ENCODE peak calls at places on chromosomes 11 and 22, in eight cellular contexts. S is CD4-positive, alpha-beta T cell; Y is IMR-90; D is heart right ventricle; N is pancreas; B is RWPE2; Q is A549; U is GM12878. R is an unnamed sample. For H3K9me3, the result is how much of the 10 kb centered on the place peaks cover.

GRCh38 chr11:135004495-135004894 is 592.5 kb upstream of the B3GAT1 start:
- DNase-seq in Y (no peak), N (no peak), Q (no peak), S (no peak), U (no peak), D (no peak), B (no peak), R (no peak)

GRCh38 chr22:28984482-28985158 is 77.0 kb downstream of the C22orf31 start:
- DNase-seq in S (no peak), B (no peak), Q (no peak), U (no peak), N (no peak), Y (no peak), D (no peak), R (no peak)

GRCh38 chr11:116193321-116194114 is 579.3 kb downstream of the BUD13 start:
- DNase-seq in S (no peak), B (no peak), U (no peak), D (peak), Y (peak), Q (peak), N (peak), R (peak)

GRCh38 chr11:88484873-88485621 is 147.5 kb upstream of the CTSC start:
- DNase-seq in N (peak), U (peak), B (no peak), Q (peak), S (no peak), Y (peak), D (no peak), R (peak)

GRCh38 chr11:64499261-64500004 is 91.6 kb upstream of the SLC22A12 start:
- DNase-seq in N (no peak), U (no peak), D (no peak), Y (no peak), S (no peak), B (no peak), Q (no peak), R (no peak)

GRCh38 chr11:35582033-35582432 is 36.2 kb upstream of the FJX1 start:
- DNase-seq in Q (no peak), D (no peak), N (no peak), S (no peak), Y (no peak), B (no peak), U (no peak), R (no peak)

GRCh38 chr22:19526702-19527111 is 2.5 kb upstream of the CLDN5 start:
- DNase-seq in N (no peak), B (no peak), Q (no peak), U (no peak), S (no peak), Y (no peak), D (no peak), R (no peak)

GRCh38 chr22:42310301-42310981 is 40.0 kb upstream of the TCF20 start:
- DNase-seq in Y (no peak), D (no peak), U (no peak), S (no peak), B (no peak), Q (no peak), N (no peak), R (no peak)

GRCh38 chr11:2768471-2769408 is 68.9 kb upstream of the KCNQ1OT1 start:
- DNase-seq in Y (peak), N (peak), Q (peak), S (no peak), D (peak), B (peak), U (no peak), R (no peak)

GRCh38 chr22:35749808-35750207 is 32.1 kb downstream of the APOL5 start:
- DNase-seq in S (no peak), N (no peak), Y (no peak), B (no peak), U (peak), D (no peak), Q (no peak), R (no peak)

GRCh38 chr11:128735935-128736610 is 42.2 kb downstream of the FLI1 start:
- DNase-seq in Y (no peak), U (no peak), N (no peak), Q (no peak), S (no peak), D (no peak), B (no peak), R (peak)

GRCh38 chr11:49995559-49995958 is 13.2 kb upstream of the OR4C12 start:
- DNase-seq in Q (peak), N (peak), D (peak), Y (peak), B (no peak), S (no peak), U (no peak), R (peak)

GRCh38 chr11:125441648-125442410 is 54.2 kb downstream of the FEZ1 start:
- DNase-seq in Y (no peak), S (no peak), D (no peak), Q (no peak), B (no peak), N (no peak), U (no peak), R (peak)

GRCh38 chr11:16312242-16312641 is 44.1 kb downstream of the SOX6 start:
- DNase-seq in B (no peak), Y (no peak), U (no peak), Q (no peak), D (no peak), S (no peak), N (no peak), R (no peak)

GRCh38 chr11:20035701-20036601 is 124.3 kb downstream of the DBX1 start:
- DNase-seq in D (no peak), B (peak), S (no peak), Q (peak), Y (peak), U (no peak), N (no peak), R (no peak)

GRCh38 chr11:3341298-3341697 is 37.6 kb downstream of the ZNF195 start:
- DNase-seq in Y (no peak), N (peak), Q (no peak), U (no peak), B (no peak), S (peak), D (no peak), R (no peak)

GRCh38 chr22:41197808-41198585 is 7.1 kb upstream of the L3MBTL2 start:
- DNase-seq in B (no peak), U (no peak), S (peak), Y (no peak), D (no peak), Q (no peak), N (peak), R (no peak)

GRCh38 chr11:83819936-83820549 is 533.9 kb upstream of the CCDC90B start:
- DNase-seq in U (no peak), S (no peak), Y (peak), N (no peak), Q (peak), B (no peak), D (peak), R (no peak)

GRCh38 chr11:75449776-75450175 is 16.8 kb upstream of the KLHL35 start:
- DNase-seq in Y (no peak), B (no peak), S (no peak), D (no peak), Q (no peak), U (no peak), N (no peak), R (no peak)

GRCh38 chr22:38153821-38154562 is 27.6 kb downstream of the PLA2G6 start:
- DNase-seq in S (no peak), N (no peak), U (no peak), Y (no peak), D (no peak), Q (no peak), B (no peak), R (no peak)
- TF ChIP-seq CTCF in S (no peak), N (no peak), U (no peak), Y (peak), D (no peak), Q (no peak), B (peak), R (no peak)

DNA sequence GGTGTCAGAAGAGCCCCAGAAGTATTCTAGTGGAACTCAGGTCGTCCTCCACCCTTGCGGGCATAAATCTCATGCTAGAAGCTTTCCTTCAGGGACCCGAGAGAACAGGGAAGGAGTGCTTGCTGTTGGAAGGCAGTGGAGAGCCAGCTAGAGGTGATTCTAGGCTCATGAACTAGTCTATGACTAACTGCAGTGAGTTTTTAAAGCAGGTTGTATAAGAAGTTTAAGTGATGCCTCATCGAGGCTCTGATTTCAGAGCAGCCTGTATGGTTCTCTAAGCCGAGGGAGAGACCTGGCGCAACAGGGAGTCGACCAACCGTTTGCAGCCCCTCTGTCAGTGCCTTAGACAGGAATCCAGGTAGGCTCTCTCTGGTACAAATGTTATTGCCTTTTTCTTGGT is 85.8 kb downstream of the TBC1D22A start:
- DNase-seq in S (no peak), U (no peak), Y (peak), B (no peak), D (no peak), Q (no peak), N (no peak), R (no peak)
- H3K9me3 ChIP-seq in S (under half), U (under half), Y (under half), B (under half), D (under half), Q (under half), N (under half), R (under half)

DNA sequence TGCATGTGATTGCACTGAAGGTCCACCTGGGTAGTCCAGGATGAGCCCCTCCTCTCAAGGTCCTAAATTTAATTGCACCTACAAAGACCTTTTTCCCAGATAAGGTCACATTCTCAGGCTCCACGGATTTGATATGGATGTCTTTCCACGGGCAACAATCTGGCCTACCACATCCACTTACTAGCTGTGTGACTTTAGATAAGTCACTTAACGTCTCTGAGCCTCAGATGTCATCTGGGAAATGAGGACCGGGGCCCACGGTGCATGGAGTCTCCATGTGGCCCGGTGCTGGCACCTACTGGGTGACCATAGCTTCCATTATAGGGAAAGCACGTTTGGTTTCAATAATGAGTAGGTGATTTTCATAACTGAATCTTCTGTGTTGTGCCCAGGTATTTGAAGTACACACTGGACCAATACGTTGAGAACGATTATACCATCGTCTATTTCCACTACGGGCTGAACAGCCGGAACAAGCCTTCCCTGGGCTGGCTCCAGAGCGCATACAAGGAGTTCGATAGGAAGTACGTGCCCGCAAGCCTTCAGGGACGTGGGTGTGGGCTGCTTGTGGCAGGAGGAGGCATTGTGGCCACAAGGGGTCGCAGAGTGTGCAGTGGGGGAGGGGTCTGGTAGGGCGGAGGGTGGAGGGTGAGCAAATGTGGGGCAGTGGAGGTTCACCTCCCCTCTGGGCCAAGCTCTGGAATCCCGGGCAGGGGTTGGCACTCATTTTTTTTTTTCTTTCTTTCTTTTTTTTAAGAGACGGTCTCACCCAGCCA is 55.7 kb downstream of the ARHGAP8 start:
- DNase-seq in Y (no peak), D (no peak), U (no peak), B (no peak), S (no peak), N (no peak), Q (no peak), R (peak)
- TF ChIP-seq CTCF in Y (peak), D (no peak), U (peak), B (no peak), S (no peak), N (no peak), Q (no peak), R (no peak)

GRCh38 chr22:25956801-25957200 is 212.5 kb upstream of the SEZ6L start:
- DNase-seq in N (no peak), U (no peak), D (no peak), S (no peak), B (no peak), Y (no peak), Q (no peak), R (no peak)
- H3K9me3 ChIP-seq in N (under half), U (under half), D (under half), S (under half), B (under half), Y (under half), Q (under half), R (under half)